ENCODE peak calls at places on chromosome 15, in five cellular contexts. One of them, this sample, is unnamed. For H3K27me3 and H3K4me1, the result is how much of the 10 kb centered on the place peaks cover.

GRCh38 chr15:52105856-52106255 is 6.7 kb downstream of the BCL2L10 start:
- DNase-seq in neural progenitor cell: no peak
- DNase-seq in heart right ventricle: no peak
- DNase-seq in H9: no peak
- DNase-seq in upper lobe of right lung: no peak
- DNase-seq in this sample: no peak

GRCh38 chr15:53367740-53368139 is 391.7 kb downstream of the WDR72 start:
- DNase-seq in neural progenitor cell: no peak
- DNase-seq in upper lobe of right lung: no peak
- DNase-seq in H9: no peak
- DNase-seq in heart right ventricle: no peak
- DNase-seq in this sample: no peak

GRCh38 chr15:80850941-80851451 is 71.8 kb downstream of the CEMIP start:
- DNase-seq in neural progenitor cell: no peak
- DNase-seq in H9: no peak
- DNase-seq in upper lobe of right lung: no peak
- DNase-seq in heart right ventricle: no peak
- DNase-seq in this sample: no peak

GRCh38 chr15:38853608-38854007 is 289.0 kb upstream of the RASGRP1 start:
- DNase-seq in heart right ventricle: no peak
- DNase-seq in H9: peak
- DNase-seq in upper lobe of right lung: no peak
- DNase-seq in neural progenitor cell: peak
- DNase-seq in this sample: no peak

GRCh38 chr15:91694829-91695205 is 158.7 kb upstream of the SLCO3A1 start:
- DNase-seq in neural progenitor cell: no peak
- DNase-seq in upper lobe of right lung: no peak
- DNase-seq in H9: no peak
- DNase-seq in heart right ventricle: peak
- DNase-seq in this sample: peak

GRCh38 chr15:94381384-94381783 is 150.0 kb downstream of the MCTP2 start:
- DNase-seq in upper lobe of right lung: no peak
- DNase-seq in H9: no peak
- DNase-seq in neural progenitor cell: no peak
- DNase-seq in heart right ventricle: no peak
- DNase-seq in this sample: no peak

GRCh38 chr15:68802373-68802772 is 18.3 kb downstream of the ANP32A start:
- DNase-seq in heart right ventricle: no peak
- DNase-seq in H9: no peak
- DNase-seq in upper lobe of right lung: no peak
- DNase-seq in neural progenitor cell: no peak
- DNase-seq in this sample: no peak

GRCh38 chr15:65790692-65791334 is 1.3 kb downstream of the DENND4A start:
- DNase-seq in H9: no peak
- DNase-seq in upper lobe of right lung: no peak
- DNase-seq in heart right ventricle: no peak
- DNase-seq in neural progenitor cell: peak
- DNase-seq in this sample: peak

GRCh38 chr15:30921106-30921505 is 17.4 kb downstream of the FAN1 start:
- DNase-seq in heart right ventricle: no peak
- DNase-seq in H9: no peak
- DNase-seq in upper lobe of right lung: no peak
- DNase-seq in neural progenitor cell: no peak
- DNase-seq in this sample: no peak

GRCh38 chr15:43648649-43649429 is at the start of gene CATSPER2:
- DNase-seq in neural progenitor cell: no peak
- DNase-seq in H9: peak
- DNase-seq in heart right ventricle: no peak
- DNase-seq in upper lobe of right lung: no peak
- DNase-seq in this sample: peak

GRCh38 chr15:92277776-92278175 is 115.9 kb upstream of the ST8SIA2 start:
- DNase-seq in upper lobe of right lung: no peak
- DNase-seq in heart right ventricle: peak
- DNase-seq in H9: peak
- DNase-seq in neural progenitor cell: peak
- DNase-seq in this sample: no peak

GRCh38 chr15:69080203-69080957 is 65.9 kb downstream of the NOX5 start:
- DNase-seq in heart right ventricle: no peak
- DNase-seq in H9: peak
- DNase-seq in neural progenitor cell: peak
- DNase-seq in upper lobe of right lung: no peak
- DNase-seq in this sample: no peak

GRCh38 chr15:27172821-27173220 is 201.8 kb downstream of the GABRG3 start:
- DNase-seq in neural progenitor cell: no peak
- DNase-seq in heart right ventricle: no peak
- DNase-seq in H9: no peak
- DNase-seq in upper lobe of right lung: no peak
- DNase-seq in this sample: no peak

GRCh38 chr15:36362508-36362907 is 216.9 kb upstream of the CDIN1 start:
- DNase-seq in upper lobe of right lung: no peak
- DNase-seq in H9: no peak
- DNase-seq in heart right ventricle: peak
- DNase-seq in neural progenitor cell: no peak
- DNase-seq in this sample: no peak

GRCh38 chr15:45441686-45442085 is 63.3 kb upstream of the GATM start:
- DNase-seq in upper lobe of right lung: no peak
- DNase-seq in H9: no peak
- DNase-seq in neural progenitor cell: no peak
- DNase-seq in heart right ventricle: peak
- DNase-seq in this sample: no peak

GRCh38 chr15:74389115-74390048 is 21.9 kb upstream of the CYP11A1 start:
- DNase-seq in heart right ventricle: no peak
- DNase-seq in H9: no peak
- DNase-seq in neural progenitor cell: no peak
- DNase-seq in upper lobe of right lung: no peak
- DNase-seq in this sample: no peak

GRCh38 chr15:91752081-91752810 is 101.3 kb upstream of the SLCO3A1 start:
- DNase-seq in H9: no peak
- DNase-seq in neural progenitor cell: no peak
- DNase-seq in upper lobe of right lung: no peak
- DNase-seq in heart right ventricle: no peak
- DNase-seq in this sample: no peak

GRCh38 chr15:84400820-84401219 is 165.2 kb downstream of the GOLGA6L4 start:
- DNase-seq in heart right ventricle: no peak
- DNase-seq in upper lobe of right lung: peak
- DNase-seq in H9: peak
- DNase-seq in neural progenitor cell: no peak
- DNase-seq in this sample: peak

GRCh38 chr15:97750071-97750470 is 210.4 kb upstream of the ARRDC4 start:
- DNase-seq in neural progenitor cell: peak
- DNase-seq in upper lobe of right lung: no peak
- DNase-seq in heart right ventricle: no peak
- DNase-seq in H9: no peak
- DNase-seq in this sample: no peak

GRCh38 chr15:85920926-85921325 is 126.2 kb upstream of the KLHL25 start:
- DNase-seq in H9: no peak
- DNase-seq in heart right ventricle: no peak
- DNase-seq in neural progenitor cell: peak
- DNase-seq in upper lobe of right lung: no peak
- DNase-seq in this sample: no peak

GRCh38 chr15:47551559-47551958 is 165.7 kb upstream of the SEMA6D start:
- DNase-seq in upper lobe of right lung: no peak
- DNase-seq in H9: no peak
- DNase-seq in neural progenitor cell: no peak
- DNase-seq in heart right ventricle: no peak
- DNase-seq in this sample: no peak

GRCh38 chr15:70701891-70702568 is 61.3 kb downstream of the UACA start:
- DNase-seq in upper lobe of right lung: no peak
- DNase-seq in H9: no peak
- DNase-seq in neural progenitor cell: no peak
- DNase-seq in heart right ventricle: peak
- DNase-seq in this sample: no peak

GRCh38 chr15:65993226-65993625 is 123.9 kb downstream of the RAB11A start:
- DNase-seq in upper lobe of right lung: no peak
- DNase-seq in neural progenitor cell: no peak
- DNase-seq in H9: no peak
- DNase-seq in heart right ventricle: no peak
- DNase-seq in this sample: no peak

GRCh38 chr15:57654136-57654845 is 52.2 kb upstream of the POLR2M start:
- DNase-seq in H9: no peak
- DNase-seq in neural progenitor cell: no peak
- DNase-seq in heart right ventricle: no peak
- DNase-seq in upper lobe of right lung: no peak
- DNase-seq in this sample: no peak

GRCh38 chr15:84590406-84590805 is 10.4 kb upstream of the ZSCAN2 start:
- DNase-seq in heart right ventricle: no peak
- DNase-seq in upper lobe of right lung: no peak
- DNase-seq in neural progenitor cell: no peak
- DNase-seq in H9: no peak
- DNase-seq in this sample: no peak

GRCh38 chr15:31470756-31471155 is 144.1 kb downstream of the KLF13 start:
- DNase-seq in neural progenitor cell: no peak
- DNase-seq in upper lobe of right lung: no peak
- DNase-seq in H9: peak
- DNase-seq in heart right ventricle: no peak
- DNase-seq in this sample: no peak

GRCh38 chr15:65906396-65906795 is 37.1 kb downstream of the RAB11A start:
- DNase-seq in H9: peak
- DNase-seq in heart right ventricle: no peak
- DNase-seq in upper lobe of right lung: no peak
- DNase-seq in neural progenitor cell: no peak
- DNase-seq in this sample: no peak

GRCh38 chr15:80259942-80260510 is 8.0 kb upstream of the CTXND1 start:
- DNase-seq in neural progenitor cell: no peak
- DNase-seq in upper lobe of right lung: no peak
- DNase-seq in heart right ventricle: no peak
- DNase-seq in H9: no peak
- DNase-seq in this sample: no peak

DNA sequence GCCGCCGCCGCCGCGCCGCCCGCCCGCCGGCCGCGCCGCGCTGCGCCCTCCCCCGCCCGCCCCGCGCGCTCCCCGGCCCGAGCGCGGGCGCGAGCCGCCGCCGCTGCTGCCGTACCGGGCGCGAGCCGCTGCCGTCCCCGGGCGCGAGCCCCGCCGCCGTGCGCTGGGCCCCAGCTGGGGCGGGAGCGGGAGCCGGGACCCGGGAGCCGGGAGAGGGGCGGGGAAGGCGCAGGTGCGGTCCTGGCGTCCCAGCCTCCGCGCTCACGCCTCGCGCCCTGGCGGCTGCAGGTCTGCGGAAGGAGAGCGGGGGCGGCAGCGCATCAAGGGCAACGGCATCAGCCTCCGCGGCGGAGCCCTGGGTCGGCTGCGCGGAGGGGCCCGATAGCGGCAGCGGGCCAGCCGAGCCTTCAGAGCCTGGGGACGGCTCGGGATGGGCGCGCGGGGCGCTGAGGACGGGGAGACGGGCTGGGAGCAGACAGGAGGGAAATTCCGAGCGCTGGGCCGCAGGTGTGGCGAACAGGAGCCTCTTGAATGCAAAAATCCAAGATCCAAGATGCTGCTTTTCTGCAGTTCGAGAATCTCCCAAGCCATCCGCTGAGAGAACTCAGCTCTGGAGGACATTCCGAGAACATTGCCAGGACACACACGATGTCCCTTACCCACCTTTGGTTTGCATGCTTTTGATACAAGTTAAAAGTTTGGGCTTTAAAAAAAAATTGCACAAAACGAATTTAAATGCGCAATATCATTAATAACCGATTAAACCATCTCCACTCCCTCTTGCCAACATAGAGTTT is 251.1 kb downstream of the TJP1 start:
- DNase-seq in heart right ventricle: no peak
- DNase-seq in H9: peak
- DNase-seq in upper lobe of right lung: no peak
- DNase-seq in neural progenitor cell: peak
- DNase-seq in this sample: no peak
- H3K27me3 ChIP-seq in heart right ventricle: half or more
- H3K27me3 ChIP-seq in H9: under half
- H3K27me3 ChIP-seq in upper lobe of right lung: half or more
- H3K27me3 ChIP-seq in neural progenitor cell: half or more
- H3K27me3 ChIP-seq in this sample: under half

DNA sequence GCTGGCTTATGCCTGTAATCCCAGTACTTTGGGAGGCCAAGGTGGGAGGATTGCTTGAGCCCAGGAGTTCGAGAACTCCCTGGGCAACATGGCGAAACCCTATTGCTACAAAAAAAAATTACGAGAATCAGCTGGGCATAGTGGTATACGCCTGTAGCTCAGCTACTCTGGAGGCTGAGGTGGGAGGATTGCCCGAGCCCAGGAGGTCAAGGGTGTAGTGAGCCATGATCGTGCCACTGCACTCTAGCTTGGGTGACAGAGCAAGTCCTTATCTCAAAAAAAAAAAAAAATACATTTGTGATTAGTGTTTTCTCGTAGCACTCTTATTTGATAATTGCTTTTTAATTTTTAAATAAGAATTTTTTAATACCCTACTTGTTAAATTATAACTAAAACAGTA is 18.4 kb downstream of the IREB2 start:
- DNase-seq in H9: no peak
- DNase-seq in neural progenitor cell: no peak
- DNase-seq in upper lobe of right lung: no peak
- DNase-seq in heart right ventricle: no peak
- DNase-seq in this sample: no peak
- H3K4me1 ChIP-seq in H9: under half
- H3K4me1 ChIP-seq in neural progenitor cell: under half
- H3K4me1 ChIP-seq in upper lobe of right lung: under half
- H3K4me1 ChIP-seq in heart right ventricle: under half
- H3K4me1 ChIP-seq in this sample: under half

GRCh38 chr15:77420610-77421369 is at the start of gene HMG20A:
- DNase-seq in upper lobe of right lung: peak
- DNase-seq in neural progenitor cell: peak
- DNase-seq in H9: peak
- DNase-seq in heart right ventricle: peak
- DNase-seq in this sample: peak

GRCh38 chr15:77426377-77426776 is 5.7 kb downstream of the HMG20A start:
- DNase-seq in H9: no peak
- DNase-seq in heart right ventricle: no peak
- DNase-seq in upper lobe of right lung: no peak
- DNase-seq in neural progenitor cell: no peak
- DNase-seq in this sample: no peak

GRCh38 chr15:77426871-77427270 is 6.2 kb downstream of the HMG20A start:
- DNase-seq in H9: no peak
- DNase-seq in neural progenitor cell: no peak
- DNase-seq in upper lobe of right lung: no peak
- DNase-seq in heart right ventricle: no peak
- DNase-seq in this sample: no peak

GRCh38 chr15:77421370-77421700 is 647 bp downstream of the HMG20A start:
- DNase-seq in upper lobe of right lung: no peak
- DNase-seq in heart right ventricle: no peak
- DNase-seq in neural progenitor cell: peak
- DNase-seq in H9: no peak
- DNase-seq in this sample: no peak

GRCh38 chr15:77425104-77425503 is 4.4 kb downstream of the HMG20A start:
- DNase-seq in upper lobe of right lung: no peak
- DNase-seq in neural progenitor cell: no peak
- DNase-seq in H9: no peak
- DNase-seq in heart right ventricle: no peak
- DNase-seq in this sample: no peak
- H3K27me3 ChIP-seq in upper lobe of right lung: under half
- H3K27me3 ChIP-seq in neural progenitor cell: under half
- H3K27me3 ChIP-seq in H9: under half
- H3K27me3 ChIP-seq in heart right ventricle: under half
- H3K27me3 ChIP-seq in this sample: under half

DNA sequence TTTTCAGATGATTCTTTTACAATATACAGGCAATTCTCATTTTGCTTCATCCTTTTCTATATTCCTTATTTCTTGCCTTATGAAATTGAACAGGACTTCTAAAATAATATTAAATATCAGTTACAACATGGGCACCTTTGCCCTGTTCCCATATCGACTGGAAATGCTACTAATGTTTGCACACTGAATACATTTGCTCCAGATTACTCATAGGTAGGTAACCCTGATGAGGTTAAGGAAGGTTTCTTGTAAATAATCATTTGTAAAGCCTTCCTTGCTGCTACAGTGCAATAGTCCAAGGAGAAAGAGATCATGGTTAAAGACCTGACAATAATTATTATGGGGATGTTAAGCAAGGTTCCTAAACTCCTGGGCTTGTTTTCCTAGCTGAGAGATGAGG is 175.5 kb downstream of the ADAMTS17 start:
- DNase-seq in heart right ventricle: no peak
- DNase-seq in H9: no peak
- DNase-seq in upper lobe of right lung: no peak
- DNase-seq in neural progenitor cell: no peak
- DNase-seq in this sample: no peak
- H3K4me1 ChIP-seq in heart right ventricle: under half
- H3K4me1 ChIP-seq in H9: under half
- H3K4me1 ChIP-seq in upper lobe of right lung: under half
- H3K4me1 ChIP-seq in neural progenitor cell: under half
- H3K4me1 ChIP-seq in this sample: under half

This sample was measured in ovary.